ENCODE peak calls at places on chromosomes 7 and 10, in five cellular contexts. P is memory B cell, X is right atrium auricular region, G is neuronal stem cell, O is T-helper 17 cell. F is an unnamed sample.

GRCh38 chr10:35127289-35127891 is 744 bp downstream of the CREM start:
- DNase-seq in G (peak; percentile 62), P (no peak), X (peak; percentile 73), O (peak; percentile 47), F (no peak)

GRCh38 chr10:95260397-95260881 is 30.4 kb downstream of the PDLIM1 start:
- DNase-seq in G (no peak), X (peak; percentile 67), O (no peak), P (no peak), F (no peak)

GRCh38 chr10:59708816-59709471 is 706 bp downstream of the SLC16A9 start:
- DNase-seq in O (no peak), G (peak; percentile 21), X (no peak), P (no peak), F (no peak)

GRCh38 chr10:46223064-46223480 is 63.7 kb upstream of the ANTXRL start:
- DNase-seq in X (no peak), P (no peak), G (no peak), O (no peak), F (no peak)

GRCh38 chr7:98879198-98879988 is 1.1 kb downstream of the TRRAP start:
- DNase-seq in X (peak; percentile 47), P (peak; percentile 60), O (peak; percentile 50), G (no peak), F (peak; percentile 55)

GRCh38 chr10:118594392-118595063 is 920 bp downstream of the PRLHR start:
- DNase-seq in P (no peak), G (peak; percentile 92), O (peak; percentile 9), X (no peak), F (no peak)

GRCh38 chr7:45033261-45033930 is 33.4 kb downstream of the CCM2 start:
- DNase-seq in X (no peak), G (no peak), P (no peak), O (no peak), F (no peak)

GRCh38 chr10:74329873-74330272 is 178.9 kb downstream of the ADK start:
- DNase-seq in X (no peak), O (no peak), P (no peak), G (no peak), F (no peak)

GRCh38 chr7:158613481-158613880 is 25.9 kb upstream of the PTPRN2 start:
- DNase-seq in X (no peak), P (peak; percentile 13), G (no peak), O (no peak), F (no peak)

GRCh38 chr7:116218051-116218645 is 7.8 kb downstream of the TES start:
- DNase-seq in G (no peak), O (no peak), P (no peak), X (no peak), F (no peak)

GRCh38 chr10:44167752-44168151 is 217.1 kb downstream of the CXCL12 start:
- DNase-seq in O (no peak), P (no peak), G (no peak), X (no peak), F (no peak)

GRCh38 chr10:70552585-70552984 is 50.0 kb downstream of the PRF1 start:
- DNase-seq in O (no peak), G (no peak), P (no peak), X (no peak), F (no peak)

GRCh38 chr10:32378371-32379301 is 31.7 kb upstream of the EPC1 start:
- DNase-seq in G (peak; percentile 78), X (peak; percentile 97), P (peak; percentile 85), O (peak; percentile 87), F (peak; percentile 87)

GRCh38 chr10:24762161-24762924 is 38.7 kb upstream of the ARHGAP21 start:
- DNase-seq in X (no peak), G (no peak), O (no peak), P (no peak), F (no peak)

GRCh38 chr7:152076324-152076821 is 50.9 kb downstream of the GALNT11 start:
- DNase-seq in X (no peak), G (peak; percentile 21), P (no peak), O (no peak), F (peak; percentile 22)

GRCh38 chr10:96935810-96936209 is 103.7 kb downstream of the LCOR start:
- DNase-seq in G (no peak), X (no peak), O (no peak), P (no peak), F (no peak)

GRCh38 chr10:124035928-124036558 is 57.4 kb downstream of the CHST15 start:
- DNase-seq in P (peak; percentile 78), G (no peak), O (no peak), X (no peak), F (peak; percentile 58)

GRCh38 chr10:44180321-44181154 is 204.4 kb downstream of the CXCL12 start:
- DNase-seq in G (no peak), O (no peak), X (no peak), P (no peak), F (no peak)

F was measured in SHP77.